ENCODE peak calls at places on chromosomes 7 and 10, in nine cellular contexts. C is HepG2, M is sigmoid colon, F is endothelial cell of umbilical vein, T is H1, A is stomach, D is transverse colon, H is esophagus muscularis mucosa, K is GM12878. Y is an unnamed sample.

GRCh38 chr10:78260141-78260540 is 226.5 kb downstream of the RPS24 start:
- DNase-seq in C (peak; percentile 69), M (no peak), F (no peak), T (no peak), A (no peak), D (no peak), H (no peak), K (no peak), Y (no peak)

GRCh38 chr10:1364151-1364910 is 308.1 kb downstream of the WDR37 start:
- DNase-seq in C (no peak), M (no peak), F (no peak), T (no peak), A (no peak), D (no peak), H (peak; percentile 68), K (no peak), Y (no peak)

GRCh38 chr10:91891285-91892001 is 17.8 kb downstream of the FGFBP3 start:
- DNase-seq in C (peak; percentile 56), M (no peak), F (peak; percentile 73), T (no peak), A (no peak), D (no peak), H (no peak), K (no peak), Y (no peak)

GRCh38 chr10:90787906-90788491 is 69.8 kb downstream of the HTR7 start:
- DNase-seq in C (peak; percentile 9), M (no peak), F (peak; percentile 47), T (no peak), A (no peak), D (peak; percentile 13), H (no peak), K (no peak), Y (no peak)

GRCh38 chr10:44788147-44788819 is 122.9 kb upstream of the TMEM72 start:
- DNase-seq in C (no peak), M (no peak), F (no peak), T (no peak), A (no peak), D (no peak), H (peak; percentile 66), K (no peak), Y (no peak)

GRCh38 chr7:32670105-32670504 is 174.8 kb downstream of the AVL9 start:
- DNase-seq in C (peak; percentile 94), M (no peak), F (peak; percentile 74), T (no peak), A (peak; percentile 31), D (peak; percentile 67), H (no peak), K (no peak), Y (no peak)

GRCh38 chr10:79178070-79178576 is 109.4 kb downstream of the ZMIZ1 start:
- DNase-seq in C (no peak), M (no peak), F (no peak), T (no peak), A (no peak), D (no peak), H (no peak), K (no peak), Y (no peak)

GRCh38 chr7:100706672-100707311 is 871 bp downstream of the POP7 start:
- DNase-seq in C (peak; percentile 61), M (peak; percentile 71), F (no peak), T (no peak), A (peak; percentile 36), D (no peak), H (no peak), K (no peak), Y (no peak)

GRCh38 chr10:59470570-59470969 is 108.2 kb upstream of the FAM13C start:
- DNase-seq in C (no peak), M (no peak), F (no peak), T (no peak), A (no peak), D (no peak), H (no peak), K (no peak), Y (no peak)

GRCh38 chr10:131876543-131876942 is 24.3 kb upstream of the PPP2R2D start:
- DNase-seq in C (no peak), M (peak; percentile 47), F (no peak), T (no peak), A (no peak), D (no peak), H (no peak), K (no peak), Y (no peak)

GRCh38 chr7:149476791-149477190 is 15.9 kb upstream of the ZNF777 start:
- DNase-seq in C (no peak), M (peak; percentile 54), F (no peak), T (no peak), A (no peak), D (no peak), H (peak; percentile 80), K (no peak), Y (no peak)

GRCh38 chr7:41880107-41880506 is 177.2 kb upstream of the INHBA start:
- DNase-seq in C (no peak), M (no peak), F (no peak), T (no peak), A (no peak), D (no peak), H (no peak), K (no peak), Y (no peak)

GRCh38 chr10:29734980-29735627 is 100.3 kb upstream of the SVIL start:
- DNase-seq in C (no peak), M (peak; percentile 84), F (peak; percentile 42), T (no peak), A (peak; percentile 61), D (peak; percentile 66), H (no peak), K (no peak), Y (peak; percentile 23)

GRCh38 chr10:15096661-15097010 is 519 bp upstream of the RPP38 start:
- DNase-seq in C (no peak), M (no peak), F (no peak), T (no peak), A (no peak), D (no peak), H (no peak), K (no peak), Y (no peak)

GRCh38 chr7:13988011-13988410 is 1.5 kb downstream of the ETV1 start:
- DNase-seq in C (no peak), M (no peak), F (peak; percentile 45), T (no peak), A (no peak), D (no peak), H (no peak), K (no peak), Y (no peak)

GRCh38 chr10:75475470-75476182 is 44.2 kb downstream of the LRMDA start:
- DNase-seq in C (no peak), M (no peak), F (no peak), T (no peak), A (no peak), D (no peak), H (no peak), K (no peak), Y (no peak)
- TF ChIP-seq POLR2A in C (no peak), M (no peak), F (no peak), T (no peak), A (no peak), D (no peak), H (no peak), K (no peak), Y (no peak)

GRCh38 chr10:109961181-109962001 is 38.1 kb upstream of the XPNPEP1 start:
- DNase-seq in C (no peak), M (no peak), F (peak; percentile 57), T (no peak), A (no peak), D (no peak), H (no peak), K (no peak), Y (no peak)
- TF ChIP-seq POLR2AphosphoS5 in C (no peak), M (no peak), F (no peak), T (no peak), A (no peak), D (no peak), H (no peak), K (no peak), Y (no peak)

DNA sequence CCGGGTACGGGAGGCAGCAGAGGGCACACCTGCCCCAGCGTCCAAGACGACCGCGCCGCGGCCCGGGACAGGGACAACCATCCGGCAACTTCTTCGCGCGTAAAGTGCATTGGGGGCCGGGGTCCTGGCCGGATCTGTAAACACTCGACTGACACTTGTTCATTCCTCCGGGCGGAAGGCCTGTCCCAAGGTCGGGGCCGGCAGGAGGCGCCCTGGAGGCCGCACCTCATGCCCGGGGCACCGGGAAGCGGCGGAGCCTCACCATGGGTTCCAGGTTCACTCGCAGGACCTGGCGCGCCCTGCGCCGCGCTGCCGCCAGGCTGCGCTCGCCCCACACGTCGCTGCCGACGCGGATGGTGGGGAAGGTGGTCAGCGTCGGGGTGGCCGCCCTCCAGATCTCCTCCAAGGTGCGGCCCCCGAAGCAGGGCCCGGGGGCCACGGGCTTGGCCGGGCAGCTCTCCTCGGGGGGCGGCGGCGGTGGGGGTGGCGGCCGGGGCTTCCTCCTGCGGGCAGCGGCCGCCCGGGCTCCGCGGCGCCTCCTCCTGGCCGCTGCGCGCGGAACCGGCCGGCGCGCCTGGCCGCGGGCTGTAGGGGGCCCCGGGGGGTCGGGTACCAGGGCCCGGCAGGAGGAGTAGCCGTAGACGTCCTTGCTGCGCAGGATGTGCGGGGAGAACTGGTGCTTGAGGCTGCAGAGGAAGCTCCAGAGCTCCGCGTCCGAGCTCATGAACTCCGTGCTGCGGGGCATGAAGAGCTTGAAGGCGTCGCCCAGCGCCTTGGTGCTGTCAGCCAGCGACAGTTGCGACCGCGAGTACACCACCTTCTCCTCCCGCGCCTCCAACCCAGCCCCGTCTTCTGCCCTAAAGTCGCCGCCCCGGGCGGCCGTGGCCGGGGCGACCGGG is 746 bp downstream of the CCDC71L start:
- DNase-seq in C (no peak), M (peak; percentile 86), F (peak; percentile 87), T (peak; percentile 76), A (peak; percentile 79), D (peak; percentile 85), H (no peak), K (peak; percentile 51), Y (peak; percentile 73)
- TF ChIP-seq POLR2A in C (no peak), M (no peak), F (peak; percentile 68), T (peak; percentile 62), A (no peak), D (peak; percentile 37), H (no peak), K (peak; percentile 78), Y (no peak)

GRCh38 chr7:106166651-106167342 is 54.7 kb upstream of the SYPL1 start:
- DNase-seq in C (peak; percentile 62), M (no peak), F (peak; percentile 69), T (no peak), A (peak; percentile 47), D (peak; percentile 38), H (no peak), K (no peak), Y (no peak)
- TF ChIP-seq POLR2AphosphoS5 in C (no peak), M (no peak), F (no peak), T (no peak), A (no peak), D (no peak), H (no peak), K (no peak), Y (no peak)

Y was measured in GM12891.